ENCODE peak calls at places on chromosomes 3 and 15, in six cellular contexts. E is HFFc6, Y is OCI-LY7, J is mesothelial cell of epicardium, U is choroid plexus epithelial cell, X is psoas muscle. A is an unnamed sample.

GRCh38 chr3:119794971-119795612 is 13.2 kb downstream of the NR1I2 start:
- DNase-seq in J (no peak), E (no peak), Y (no peak), X (no peak), U (peak), A (no peak)

GRCh38 chr3:182259579-182259978 is 533.7 kb upstream of the ATP11B start:
- DNase-seq in X (no peak), J (no peak), E (no peak), U (no peak), Y (no peak), A (no peak)

GRCh38 chr3:37338500-37338899 is 164.1 kb upstream of the LRRFIP2 start:
- DNase-seq in U (peak), Y (no peak), J (no peak), E (no peak), X (no peak), A (no peak)

GRCh38 chr15:29383367-29383766 is 113.7 kb upstream of the NSMCE3 start:
- DNase-seq in X (no peak), Y (no peak), E (no peak), J (no peak), U (no peak), A (no peak)

GRCh38 chr3:132652640-132653270 is 6.9 kb downstream of the ACAD11 start:
- DNase-seq in Y (no peak), X (no peak), E (no peak), U (peak), J (no peak), A (no peak)

GRCh38 chr3:15713364-15713763 is 84.4 kb downstream of the ANKRD28 start:
- DNase-seq in J (no peak), Y (no peak), E (no peak), X (no peak), U (no peak), A (no peak)

GRCh38 chr3:172224560-172225214 is 185.3 kb downstream of the FNDC3B start:
- DNase-seq in E (no peak), X (no peak), Y (no peak), U (no peak), J (no peak), A (no peak)

GRCh38 chr3:122415104-122415744 is 638 bp downstream of the WDR5B start:
- DNase-seq in Y (peak), X (peak), E (peak), U (peak), J (no peak), A (peak)

DNA sequence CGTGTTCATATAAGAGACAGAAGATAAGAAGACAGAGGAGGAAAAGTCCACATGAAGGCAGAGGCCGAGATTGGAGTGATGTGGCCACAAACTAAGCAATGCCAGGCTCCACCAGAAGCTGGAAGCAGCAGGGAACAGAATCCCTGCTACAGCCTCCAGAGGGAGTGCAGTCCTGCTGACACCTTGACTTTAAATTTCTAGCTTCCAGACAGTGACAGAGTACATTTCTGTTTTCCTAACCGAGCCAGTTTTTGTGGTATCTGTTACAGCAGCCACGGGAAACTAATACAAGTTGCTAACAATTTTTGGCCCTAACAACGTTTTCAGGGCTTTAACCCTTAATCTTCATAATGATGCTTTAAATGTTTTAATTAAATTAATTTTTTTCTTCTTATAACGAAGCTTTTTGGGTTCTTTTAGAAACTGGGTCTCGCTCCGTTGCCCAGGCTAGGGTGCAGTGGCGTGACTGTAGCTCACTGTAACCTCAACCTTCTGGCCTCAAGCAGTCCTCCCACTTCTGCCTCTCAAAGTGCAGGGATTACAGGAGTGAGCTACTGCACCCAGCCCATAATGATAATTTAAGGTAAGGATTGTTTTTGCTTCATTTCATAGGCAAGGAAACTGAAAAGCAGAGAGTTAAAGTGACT is 202.3 kb upstream of the PROK2 start:
- DNase-seq in E (peak), U (peak), Y (no peak), X (no peak), J (no peak), A (no peak)
- TF ChIP-seq CTCF in E (peak), U (peak), Y (peak), X (peak), J (no peak), A (no peak)

DNA sequence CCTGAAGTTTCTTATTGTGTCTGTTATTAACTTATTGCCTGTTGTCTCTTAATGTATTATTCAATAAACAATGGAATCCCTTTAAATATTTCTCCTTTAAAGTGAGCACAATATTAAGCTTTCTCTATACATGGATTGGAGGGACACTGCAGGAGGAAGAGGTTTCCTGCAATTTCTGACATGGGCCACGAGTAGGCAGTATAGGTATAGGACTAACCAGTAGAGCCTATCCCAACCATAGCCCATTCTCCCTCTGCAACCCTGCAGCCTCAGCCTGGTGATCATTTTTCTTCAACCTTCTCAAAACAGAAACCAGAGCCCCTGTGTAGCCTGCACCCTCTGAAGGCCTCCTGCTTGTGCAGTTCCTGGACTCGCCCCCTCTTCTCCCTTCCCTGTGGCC is 124.8 kb downstream of the NEK10 start:
- DNase-seq in J (no peak), Y (no peak), E (no peak), X (no peak), U (no peak), A (no peak)
- TF ChIP-seq CTCF in J (no peak), Y (peak), E (peak), X (no peak), U (no peak), A (no peak)

GRCh38 chr3:99532246-99532645 is 106.1 kb upstream of the COL8A1 start:
- DNase-seq in U (peak), Y (peak), E (peak), X (no peak), J (no peak), A (no peak)
- TF ChIP-seq CTCF in U (peak), Y (peak), E (peak), X (peak), J (no peak), A (no peak)

DNA sequence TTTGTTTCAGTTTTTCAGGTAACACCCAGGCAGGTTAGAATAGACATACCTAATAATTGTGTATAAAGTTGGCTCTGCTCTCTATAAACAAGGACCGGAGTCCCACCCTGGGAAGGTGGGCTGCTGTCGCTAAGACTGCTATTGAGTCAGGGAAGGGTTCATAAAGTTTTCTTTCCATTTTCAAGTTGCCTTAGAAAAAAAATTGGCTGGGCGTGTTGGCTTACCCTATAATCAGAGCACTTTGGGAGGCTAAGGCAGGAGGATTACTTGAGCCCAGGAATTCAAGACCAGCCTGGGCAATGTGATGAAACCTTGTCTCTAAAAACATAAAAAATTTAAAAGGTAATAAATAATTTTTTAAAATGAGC is 11.3 kb upstream of the PIAS1 start:
- DNase-seq in X (no peak), U (no peak), Y (no peak), J (no peak), E (no peak), A (no peak)
- TF ChIP-seq CTCF in X (no peak), U (no peak), Y (no peak), J (no peak), E (no peak), A (no peak)

GRCh38 chr3:33885496-33885895 is 87.1 kb downstream of the PDCD6IP start:
- DNase-seq in X (no peak), J (no peak), U (no peak), Y (no peak), E (no peak), A (no peak)

GRCh38 chr3:33883538-33884203 is 85.2 kb downstream of the PDCD6IP start:
- DNase-seq in Y (peak), U (peak), X (no peak), E (peak), J (no peak), A (no peak)

GRCh38 chr3:33884701-33885100 is 86.3 kb downstream of the PDCD6IP start:
- DNase-seq in U (no peak), E (no peak), J (no peak), Y (no peak), X (no peak), A (no peak)

GRCh38 chr3:33886015-33886414 is 87.6 kb downstream of the PDCD6IP start:
- DNase-seq in J (no peak), X (no peak), E (no peak), U (peak), Y (no peak), A (no peak)

GRCh38 chr3:33884204-33884561 is 85.8 kb downstream of the PDCD6IP start:
- DNase-seq in X (no peak), J (no peak), Y (no peak), E (peak), U (peak), A (no peak)
- TF ChIP-seq CTCF in X (peak), J (no peak), Y (no peak), E (peak), U (peak), A (no peak)

DNA sequence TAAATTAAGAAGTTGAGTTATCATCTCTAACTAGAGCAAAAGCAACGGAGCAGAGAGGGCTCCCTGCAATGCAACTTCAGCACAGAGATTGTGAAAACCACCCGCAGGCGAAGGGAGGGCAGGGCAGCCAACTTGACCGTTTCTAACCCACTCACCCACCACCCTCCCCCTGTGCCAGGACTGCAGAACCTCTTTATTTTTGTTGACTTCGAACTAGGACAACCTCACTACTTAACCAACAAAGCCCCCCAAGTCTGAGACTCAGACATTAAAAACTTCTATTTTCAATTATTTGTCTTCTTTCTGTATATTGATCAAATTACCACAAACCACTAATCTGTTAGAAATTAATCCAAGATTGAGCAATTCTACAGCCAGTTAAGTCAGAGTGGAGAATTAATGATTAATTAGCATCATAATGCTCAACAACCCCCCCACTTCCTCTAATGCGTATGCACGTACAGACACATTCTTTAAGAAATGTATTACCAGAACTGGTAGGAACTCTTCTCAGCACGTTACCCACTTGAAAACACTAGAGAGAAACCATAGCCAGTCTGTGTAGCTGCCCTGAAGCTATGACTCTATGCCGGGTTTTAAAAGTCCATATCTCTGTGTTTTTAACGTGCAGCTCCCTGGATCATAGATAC is 2.0 kb downstream of the MGLL start:
- DNase-seq in Y (no peak), J (no peak), U (peak), X (peak), E (peak), A (no peak)
- TF ChIP-seq CTCF in Y (no peak), J (no peak), U (peak), X (no peak), E (peak), A (no peak)